ENCODE peak calls at places on chromosomes 4 and X, in ten cellular contexts. A is hepatocyte, V is fibroblast of the aortic adventitia, J is PC-9, U is fibroblast of lung, M is Caco-2, F is psoas muscle, W is endothelial cell of umbilical vein, K is esophagus muscularis mucosa, L is PC-3. I is an unnamed sample.

GRCh38 chr4:88244821-88245579 is 39.4 kb downstream of the PPM1K start:
- DNase-seq in A (no peak), V (no peak), J (no peak), U (no peak), M (no peak), F (peak; percentile 86), W (no peak), K (no peak), L (no peak), I (no peak)

GRCh38 chrX:96183843-96184242 is 500.8 kb upstream of the DIAPH2 start:
- DNase-seq in A (peak; percentile 11), V (peak; percentile 19), J (no peak), U (no peak), M (no peak), F (no peak), W (peak; percentile 6), K (no peak), L (peak; percentile 34), I (peak; percentile 26)

GRCh38 chr4:56220261-56220660 is 167.0 kb downstream of the AASDH start:
- DNase-seq in A (no peak), V (no peak), J (no peak), U (peak; percentile 76), M (no peak), F (no peak), W (no peak), K (no peak), L (no peak), I (no peak)

GRCh38 chr4:77818077-77818666 is 996 bp downstream of the CNOT6L start:
- DNase-seq in A (peak; percentile 85), V (peak; percentile 80), J (peak; percentile 66), U (peak; percentile 83), M (peak; percentile 73), F (peak; percentile 81), W (peak; percentile 88), K (no peak), L (peak; percentile 69), I (peak; percentile 85)

GRCh38 chr4:41882622-41883347 is 52.4 kb upstream of the TMEM33 start:
- DNase-seq in A (peak; percentile 54), V (peak; percentile 26), J (no peak), U (peak; percentile 19), M (no peak), F (peak; percentile 59), W (peak; percentile 35), K (no peak), L (peak; percentile 39), I (peak; percentile 42)

GRCh38 chr4:27357283-27357682 is 496.6 kb downstream of the STIM2 start:
- DNase-seq in A (peak; percentile 13), V (peak; percentile 69), J (no peak), U (peak; percentile 27), M (no peak), F (no peak), W (no peak), K (no peak), L (peak; percentile 41), I (peak; percentile 45)

GRCh38 chrX:132748268-132748667 is 210.2 kb downstream of the HS6ST2 start:
- DNase-seq in A (no peak), V (no peak), J (no peak), U (no peak), M (no peak), F (no peak), W (no peak), K (no peak), L (no peak), I (no peak)

GRCh38 chrX:36198575-36198974 is 279.0 kb downstream of the CFAP47 start:
- DNase-seq in A (no peak), V (no peak), J (no peak), U (no peak), M (no peak), F (no peak), W (no peak), K (no peak), L (no peak), I (no peak)

GRCh38 chrX:130916636-130917422 is 13.8 kb upstream of the ENOX2 start:
- DNase-seq in A (peak; percentile 46), V (peak; percentile 72), J (peak; percentile 38), U (peak; percentile 38), M (peak; percentile 27), F (peak; percentile 42), W (peak; percentile 38), K (no peak), L (peak; percentile 42), I (peak; percentile 65)

GRCh38 chrX:13898603-13899002 is 81.7 kb upstream of the GPM6B start:
- DNase-seq in A (no peak), V (no peak), J (no peak), U (peak; percentile 24), M (no peak), F (no peak), W (no peak), K (no peak), L (peak; percentile 74), I (no peak)

GRCh38 chr4:107050525-107051135 is 14.5 kb upstream of the DKK2 start:
- DNase-seq in A (peak; percentile 26), V (peak; percentile 21), J (no peak), U (no peak), M (no peak), F (no peak), W (peak; percentile 12), K (no peak), L (peak; percentile 21), I (no peak)

GRCh38 chr4:11545651-11546050 is 117.0 kb upstream of the HS3ST1 start:
- DNase-seq in A (no peak), V (no peak), J (no peak), U (no peak), M (no peak), F (no peak), W (no peak), K (no peak), L (no peak), I (no peak)

GRCh38 chrX:79161655-79162054 is 17.2 kb downstream of the GPR174 start:
- DNase-seq in A (no peak), V (no peak), J (no peak), U (no peak), M (no peak), F (no peak), W (no peak), K (no peak), L (no peak), I (no peak)

GRCh38 chr4:60403986-60404385 is 796.1 kb upstream of the ADGRL3 start:
- DNase-seq in A (no peak), V (no peak), J (no peak), U (no peak), M (no peak), F (no peak), W (no peak), K (no peak), L (no peak), I (no peak)

GRCh38 chr4:56907489-56908205 is at the start of gene REST:
- DNase-seq in A (peak; percentile 93), V (peak; percentile 47), J (no peak), U (peak; percentile 67), M (peak; percentile 74), F (peak; percentile 85), W (peak; percentile 68), K (peak; percentile 93), L (peak; percentile 79), I (peak; percentile 67)

GRCh38 chrX:16743604-16744325 is 24.4 kb downstream of the SYAP1 start:
- DNase-seq in A (no peak), V (peak; percentile 72), J (peak; percentile 42), U (peak; percentile 90), M (no peak), F (no peak), W (no peak), K (no peak), L (peak; percentile 75), I (peak; percentile 63)

GRCh38 chr4:55768291-55768690 is 51.3 kb upstream of the EXOC1L start:
- DNase-seq in A (peak; percentile 31), V (peak; percentile 97), J (no peak), U (peak; percentile 77), M (peak; percentile 40), F (no peak), W (peak; percentile 57), K (no peak), L (peak; percentile 68), I (peak; percentile 95)

GRCh38 chrX:151153086-151153485 is 23.3 kb upstream of the GPR50 start:
- DNase-seq in A (peak; percentile 30), V (peak; percentile 29), J (peak; percentile 57), U (peak; percentile 37), M (no peak), F (no peak), W (no peak), K (no peak), L (peak; percentile 74), I (peak; percentile 4)

GRCh38 chrX:153688900-153689590 is 1.3 kb downstream of the SLC6A8 start:
- DNase-seq in A (no peak), V (peak; percentile 21), J (no peak), U (peak; percentile 23), M (no peak), F (peak; percentile 82), W (peak; percentile 6), K (no peak), L (peak; percentile 46), I (peak; percentile 21)

DNA sequence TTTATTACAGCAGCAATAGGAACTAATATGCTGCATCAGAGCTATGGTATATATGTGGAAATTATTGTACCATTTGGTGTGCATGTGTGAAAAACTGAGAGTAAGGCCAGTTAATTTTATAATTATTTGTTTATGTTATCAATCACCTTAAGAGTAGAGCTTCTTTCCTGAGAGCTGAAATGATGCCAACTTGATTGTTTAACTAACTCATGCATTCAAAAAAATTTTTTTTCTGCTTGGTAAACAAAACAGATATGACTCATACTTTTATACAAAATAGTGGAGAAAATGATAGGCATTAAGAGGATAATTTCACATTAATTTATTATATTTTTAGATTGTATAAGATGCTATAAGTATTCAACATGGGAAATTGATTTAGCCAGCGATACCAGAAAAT is 622.7 kb downstream of the RAPGEF2 start:
- DNase-seq in A (no peak), V (no peak), J (peak; percentile 42), U (no peak), M (no peak), F (no peak), W (no peak), K (no peak), L (peak; percentile 60), I (no peak)
- TF ChIP-seq CTCF in A (no peak), V (no peak), J (no peak), U (no peak), M (no peak), F (no peak), W (no peak), K (no peak), L (no peak), I (no peak)

GRCh38 chrX:53280316-53280702 is 1.1 kb downstream of the IQSEC2 start:
- DNase-seq in A (no peak), V (no peak), J (no peak), U (no peak), M (no peak), F (no peak), W (no peak), K (no peak), L (no peak), I (no peak)
- H3K4me3 ChIP-seq in A (no peak overlapping the region), V (no peak overlapping the region), J (peak overlapping the region; percentile 55), U (peak overlapping the region; percentile 29), M (no peak overlapping the region), F (peak overlapping the region; percentile 63), W (no peak overlapping the region), K (peak overlapping the region; percentile 50), L (peak overlapping the region; percentile 62), I (peak overlapping the region; percentile 43)

GRCh38 chr4:158172558-158173258 is at the start of gene GASK1B:
- DNase-seq in A (peak; percentile 76), V (peak; percentile 87), J (peak; percentile 37), U (peak; percentile 86), M (peak; percentile 68), F (no peak), W (peak; percentile 91), K (no peak), L (peak; percentile 70), I (peak; percentile 83)
- TF ChIP-seq CTCF in A (peak; percentile 86), V (peak; percentile 68), J (peak; percentile 76), U (peak; percentile 73), M (peak; percentile 25), F (peak; percentile 59), W (peak; percentile 57), K (peak; percentile 65), L (peak; percentile 78), I (peak; percentile 72)

GRCh38 chr4:39354178-39354503 is 12.0 kb downstream of the RFC1 start:
- DNase-seq in A (peak; percentile 12), V (no peak), J (no peak), U (peak; percentile 1), M (no peak), F (no peak), W (no peak), K (no peak), L (no peak), I (no peak)
- H3K4me3 ChIP-seq in A (peak overlapping the region; percentile 1), V (peak overlapping the region; percentile 47), J (no peak overlapping the region), U (peak overlapping the region; percentile 43), M (no peak overlapping the region), F (peak overlapping the region; percentile 47), W (peak overlapping the region; percentile 27), K (peak overlapping the region; percentile 45), L (no peak overlapping the region), I (peak overlapping the region; percentile 28)